ENCODE peak calls at places on chromosome 11, in seven cellular contexts. V is mesenchymal stem cell, K is neuronal stem cell, S is H9, L is H1, F is IMR-90, E is trophoblast cell. D is an unnamed sample.

GRCh38 chr11:116725434-116726221 is 47.2 kb downstream of the BUD13 start:
- DNase-seq in S (no peak), E (no peak), K (no peak), V (peak), L (no peak), F (peak), D (peak)

GRCh38 chr11:4180441-4181183 is 86.0 kb downstream of the RRM1 start:
- DNase-seq in L (no peak), V (no peak), E (no peak), F (no peak), S (no peak), K (no peak), D (no peak)

GRCh38 chr11:41461057-41461681 is 1.7 kb upstream of the LRRC4C start:
- DNase-seq in L (no peak), V (peak), E (peak), K (no peak), F (no peak), S (no peak), D (no peak)

GRCh38 chr11:33682446-33682845 is 18.2 kb downstream of the C11orf91 start:
- DNase-seq in L (no peak), S (no peak), K (no peak), V (no peak), F (no peak), E (peak), D (peak)

GRCh38 chr11:19578871-19579270 is 133.8 kb upstream of the NAV2 start:
- DNase-seq in E (no peak), V (no peak), F (no peak), K (no peak), L (no peak), S (no peak), D (no peak)

GRCh38 chr11:32105871-32106312 is 15.0 kb downstream of the RCN1 start:
- DNase-seq in K (no peak), S (no peak), V (no peak), F (no peak), L (no peak), E (no peak), D (no peak)

GRCh38 chr11:44780940-44781631 is 54.3 kb downstream of the TSPAN18 start:
- DNase-seq in S (peak), V (peak), F (peak), L (no peak), E (no peak), K (no peak), D (peak)

GRCh38 chr11:132408877-132409276 is 1038.5 kb downstream of the NTM start:
- DNase-seq in S (no peak), L (no peak), V (no peak), E (no peak), K (no peak), F (no peak), D (no peak)

GRCh38 chr11:126337121-126337471 is 18.4 kb upstream of the ST3GAL4 start:
- DNase-seq in F (no peak), K (no peak), V (no peak), S (no peak), L (no peak), E (no peak), D (no peak)

GRCh38 chr11:13276454-13276851 is 1.1 kb upstream of the BMAL1 start:
- DNase-seq in E (no peak), V (no peak), K (no peak), F (no peak), L (no peak), S (no peak), D (no peak)

GRCh38 chr11:1153951-1154487 is 3.7 kb upstream of the MUC5AC start:
- DNase-seq in L (no peak), V (peak), S (peak), K (no peak), F (peak), E (peak), D (peak)

GRCh38 chr11:14374922-14375630 is 16.1 kb upstream of the RRAS2 start:
- DNase-seq in S (peak), L (no peak), F (no peak), K (no peak), E (no peak), V (no peak), D (peak)

DNA sequence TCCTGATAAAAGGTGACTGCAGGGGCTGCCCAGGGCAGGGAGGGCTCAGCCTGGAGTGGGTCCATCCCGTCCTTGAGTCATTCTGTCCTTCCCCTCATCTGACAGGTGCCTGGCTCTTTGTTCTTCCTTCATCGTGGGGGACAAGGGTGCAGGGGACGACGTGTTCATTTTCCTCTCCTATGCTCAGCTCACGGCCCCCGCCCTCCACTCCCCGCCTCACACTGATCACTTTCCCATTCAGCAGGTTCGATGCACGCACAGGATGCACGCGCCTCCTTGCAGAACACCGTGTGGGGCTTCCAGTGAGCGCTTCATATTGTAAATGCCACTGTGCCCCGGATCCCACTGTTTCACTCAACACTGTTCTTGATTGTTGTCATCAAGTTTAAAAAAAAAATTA is 32.7 kb upstream of the SHANK2 start:
- DNase-seq in L (no peak), E (no peak), S (peak), V (no peak), F (no peak), K (no peak), D (no peak)
- H2BK120ac ChIP-seq in L (no peak), E (peak), S (no peak), V (no peak), F (no peak), K (no peak), D (no peak)

DNA sequence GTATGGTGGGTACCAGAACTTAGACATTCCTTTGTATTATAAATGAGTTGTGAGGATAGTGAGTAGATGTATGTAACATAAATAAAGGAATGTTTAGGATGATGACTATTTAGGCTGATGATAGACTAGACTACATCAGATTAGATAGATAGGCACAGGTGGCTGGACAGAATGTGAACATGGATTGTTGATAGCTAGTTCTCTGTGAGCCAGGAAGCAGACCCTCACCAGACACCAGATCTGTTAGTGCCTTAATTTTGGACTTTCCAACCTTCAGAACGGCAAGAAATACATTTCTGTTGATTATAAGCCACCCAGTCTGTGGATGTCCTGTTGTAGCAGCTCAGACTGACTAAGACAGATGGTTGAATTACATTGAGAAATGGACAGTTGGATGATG is 99.4 kb downstream of the SWAP70 start:
- DNase-seq in E (no peak), K (no peak), F (no peak), L (no peak), S (no peak), V (no peak), D (no peak)
- H2BK120ac ChIP-seq in E (no peak), K (no peak), F (peak), L (no peak), S (no peak), V (no peak), D (no peak)

GRCh38 chr11:122714484-122714883 is 59.0 kb downstream of the UBASH3B start:
- DNase-seq in E (no peak), L (no peak), F (no peak), S (no peak), K (no peak), V (no peak), D (no peak)

GRCh38 chr11:122714021-122714420 is 58.5 kb downstream of the UBASH3B start:
- DNase-seq in V (no peak), S (no peak), L (no peak), E (no peak), K (no peak), F (no peak), D (no peak)

GRCh38 chr11:122711362-122711761 is 55.8 kb downstream of the UBASH3B start:
- DNase-seq in K (no peak), E (peak), V (no peak), L (no peak), S (no peak), F (no peak), D (no peak)

GRCh38 chr11:122709042-122709760 is 53.7 kb downstream of the UBASH3B start:
- DNase-seq in S (no peak), K (no peak), E (peak), L (no peak), F (peak), V (peak), D (peak)

GRCh38 chr11:122711831-122712378 is 56.4 kb downstream of the UBASH3B start:
- DNase-seq in V (peak), S (no peak), F (no peak), L (no peak), K (no peak), E (no peak), D (peak)
- H2BK120ac ChIP-seq in V (no peak), S (no peak), F (no peak), L (no peak), K (no peak), E (no peak), D (no peak)

GRCh38 chr11:16291729-16292128 is 64.6 kb downstream of the SOX6 start:
- DNase-seq in F (no peak), S (no peak), V (no peak), E (no peak), K (no peak), L (no peak), D (no peak)
- H2BK120ac ChIP-seq in F (no peak), S (no peak), V (no peak), E (no peak), K (no peak), L (no peak), D (no peak)

DNA sequence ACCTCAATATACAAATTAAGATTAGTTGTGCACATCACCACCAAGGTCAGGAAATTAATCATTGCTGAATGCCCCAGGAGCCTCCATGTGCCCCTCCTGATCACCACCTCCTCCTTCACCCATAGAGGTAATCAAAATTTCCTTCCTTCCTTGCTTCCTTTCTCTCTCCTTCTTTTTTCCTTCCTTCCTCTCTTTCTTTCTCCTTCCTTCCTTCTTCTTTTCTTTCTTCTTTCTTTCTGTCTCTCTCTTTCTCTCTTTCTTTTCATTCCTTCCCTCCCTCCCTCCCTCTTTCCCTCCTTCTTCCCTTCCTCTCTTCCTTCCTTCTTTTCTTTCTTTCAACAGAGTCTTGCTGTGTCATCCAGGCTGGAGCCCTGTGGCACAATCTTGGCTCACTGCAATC is 67.9 kb upstream of the FTH1 start:
- DNase-seq in F (no peak), K (no peak), E (no peak), L (no peak), V (no peak), S (no peak), D (no peak)
- H2BK120ac ChIP-seq in F (no peak), K (no peak), E (no peak), L (no peak), V (no peak), S (no peak), D (no peak)

DNA sequence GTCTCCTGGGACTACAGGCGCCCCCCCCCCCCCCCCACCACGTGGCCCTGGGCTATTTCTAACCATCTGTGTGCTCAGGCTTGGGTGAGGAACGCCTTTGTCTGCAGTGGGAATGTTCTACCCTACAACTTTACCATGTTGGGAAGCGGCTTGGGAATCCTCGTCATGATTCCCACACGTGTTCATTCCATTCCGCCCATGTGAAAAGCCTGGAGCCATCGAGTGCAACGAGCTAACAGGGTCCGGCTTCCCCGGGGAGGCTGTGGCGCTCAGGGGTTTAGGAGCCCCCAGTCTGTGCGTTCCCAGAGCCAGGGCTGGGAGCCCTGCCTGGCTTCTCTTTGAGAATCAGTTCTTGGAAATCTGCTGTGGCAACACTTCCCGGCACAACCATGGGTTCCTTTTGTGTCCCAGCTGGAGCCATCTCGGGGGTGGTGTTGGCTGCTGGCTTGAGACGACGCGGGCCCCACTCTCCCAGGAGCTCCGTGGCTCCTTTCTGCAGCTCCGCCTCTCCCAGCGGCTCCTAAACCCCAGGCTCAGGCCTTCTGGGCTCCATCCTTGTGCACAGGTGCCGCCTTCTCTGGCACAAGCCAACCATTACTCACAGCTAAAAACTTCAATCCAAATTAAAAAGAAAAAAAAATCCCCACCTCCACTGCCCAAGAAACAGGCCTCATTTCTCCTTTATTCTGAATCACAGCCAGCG is 18.8 kb upstream of the PPFIA1 start:
- DNase-seq in F (no peak), K (no peak), E (no peak), V (no peak), L (no peak), S (no peak), D (no peak)
- H2BK120ac ChIP-seq in F (no peak), K (no peak), E (no peak), V (no peak), L (no peak), S (no peak), D (no peak)

GRCh38 chr11:92946707-92947106 is 22.7 kb upstream of the MTNR1B start:
- DNase-seq in F (no peak), E (no peak), S (no peak), V (no peak), K (no peak), L (no peak), D (no peak)

GRCh38 chr11:92939305-92939704 is 30.1 kb upstream of the MTNR1B start:
- DNase-seq in E (no peak), L (no peak), S (no peak), F (no peak), K (no peak), V (no peak), D (no peak)

GRCh38 chr11:92941676-92942571 is 27.5 kb upstream of the MTNR1B start:
- DNase-seq in K (peak), V (peak), S (no peak), L (no peak), F (peak), E (peak), D (peak)
- H2BK120ac ChIP-seq in K (no peak), V (no peak), S (no peak), L (no peak), F (peak), E (no peak), D (no peak)

GRCh38 chr11:105720096-105720495 is 110.2 kb downstream of the GRIA4 start:
- DNase-seq in L (no peak), S (no peak), K (no peak), E (no peak), V (no peak), F (no peak), D (no peak)

GRCh38 chr11:105723269-105723668 is 113.4 kb downstream of the GRIA4 start:
- DNase-seq in V (no peak), L (no peak), S (no peak), F (no peak), E (no peak), K (no peak), D (no peak)

GRCh38 chr11:105718641-105719040 is 108.8 kb downstream of the GRIA4 start:
- DNase-seq in F (no peak), L (no peak), K (no peak), E (peak), S (no peak), V (peak), D (no peak)

GRCh38 chr11:105713696-105714095 is 103.8 kb downstream of the GRIA4 start:
- DNase-seq in V (no peak), L (no peak), K (no peak), F (no peak), E (no peak), S (no peak), D (no peak)

GRCh38 chr11:105719073-105719846 is 109.4 kb downstream of the GRIA4 start:
- DNase-seq in K (no peak), F (peak), V (peak), E (peak), S (no peak), L (no peak), D (peak)
- H2BK120ac ChIP-seq in K (no peak), F (peak), V (peak), E (no peak), S (no peak), L (no peak), D (no peak)

GRCh38 chr11:78193806-78194205 is 5.1 kb downstream of the USP35 start:
- DNase-seq in V (no peak), K (no peak), F (no peak), E (no peak), S (no peak), L (no peak), D (no peak)
- H2BK120ac ChIP-seq in V (no peak), K (no peak), F (no peak), E (no peak), S (no peak), L (no peak), D (no peak)

D was measured in mesendoderm.